ENCODE peak calls at places on chromosome 3, in four cellular contexts. M is GM06990, W is A549, P is heart left ventricle. N is an unnamed sample.

GRCh38 chr3:149612456-149612855 is 45.4 kb downstream of the WWTR1 start:
- DNase-seq in W (no peak), M (no peak), P (no peak), N (no peak)

GRCh38 chr3:16290007-16290826 is 25.2 kb downstream of the OXNAD1 start:
- DNase-seq in W (peak), M (no peak), P (peak), N (peak)

GRCh38 chr3:183359036-183359435 is 69.4 kb downstream of the MCF2L2 start:
- DNase-seq in W (no peak), M (no peak), P (no peak), N (no peak)

GRCh38 chr3:195768414-195768813 is 43.3 kb downstream of the MUC4 start:
- DNase-seq in P (no peak), W (no peak), M (no peak), N (no peak)

GRCh38 chr3:30399394-30400181 is 206.8 kb upstream of the TGFBR2 start:
- DNase-seq in W (no peak), M (no peak), P (no peak), N (no peak)

GRCh38 chr3:13892304-13892703 is 12.4 kb upstream of the WNT7A start:
- DNase-seq in P (no peak), W (no peak), M (no peak), N (no peak)

GRCh38 chr3:40465111-40465407 is 7.9 kb downstream of the RPL14 start:
- DNase-seq in P (no peak), M (no peak), W (no peak), N (no peak)

GRCh38 chr3:37863949-37864822 is 2.5 kb downstream of the CTDSPL start:
- DNase-seq in P (no peak), W (no peak), M (no peak), N (no peak)

GRCh38 chr3:48155122-48155521 is 33.1 kb downstream of the CDC25A start:
- DNase-seq in W (peak), P (no peak), M (no peak), N (no peak)

GRCh38 chr3:194140520-194141414 is 4.8 kb downstream of the HES1 start:
- DNase-seq in P (peak), W (no peak), M (peak), N (peak)

GRCh38 chr3:166634091-166634746 is 745.9 kb downstream of the ZBBX start:
- DNase-seq in P (no peak), W (no peak), M (no peak), N (no peak)

GRCh38 chr3:155805204-155805801 is 775 bp downstream of the C3orf33 start:
- DNase-seq in P (no peak), W (peak), M (no peak), N (no peak)

GRCh38 chr3:50370594-50370993 is 11.3 kb upstream of the TMEM115 start:
- DNase-seq in M (no peak), P (no peak), W (no peak), N (no peak)

GRCh38 chr3:23418026-23418425 is 214.9 kb downstream of the UBE2E2 start:
- DNase-seq in W (no peak), M (no peak), P (no peak), N (no peak)

GRCh38 chr3:94285874-94286273 is 223.0 kb downstream of the NSUN3 start:
- DNase-seq in P (no peak), W (no peak), M (no peak), N (no peak)
- TF ChIP-seq CTCF in P (no peak), W (peak), M (no peak), N (no peak)

GRCh38 chr3:53531749-53532148 is 37.3 kb downstream of the CACNA1D start:
- DNase-seq in P (no peak), W (no peak), M (no peak), N (no peak)
- TF ChIP-seq CTCF in P (no peak), W (no peak), M (no peak), N (peak)

DNA sequence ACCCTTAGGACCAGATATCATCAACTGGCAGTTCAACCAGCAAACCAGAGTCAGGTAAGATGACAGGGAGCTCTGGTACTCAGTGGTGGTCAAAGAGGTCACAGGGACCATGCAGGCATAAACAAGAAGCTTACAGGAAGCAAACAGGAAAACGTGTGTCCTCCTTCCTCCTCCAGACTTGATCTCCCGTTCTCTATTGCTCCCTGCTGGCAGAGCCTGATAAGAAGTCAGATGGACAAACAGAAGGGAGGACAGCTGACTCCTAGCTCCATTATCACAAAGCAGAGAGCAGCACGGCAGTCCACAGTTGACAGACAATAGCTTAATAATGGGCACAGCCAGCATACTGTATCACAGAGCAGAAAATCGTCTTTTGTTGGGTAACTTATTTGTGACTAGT is 156.5 kb upstream of the SLC2A2 start:
- DNase-seq in P (no peak), W (peak), M (no peak), N (no peak)
- TF ChIP-seq CTCF in P (no peak), W (peak), M (no peak), N (no peak)

DNA sequence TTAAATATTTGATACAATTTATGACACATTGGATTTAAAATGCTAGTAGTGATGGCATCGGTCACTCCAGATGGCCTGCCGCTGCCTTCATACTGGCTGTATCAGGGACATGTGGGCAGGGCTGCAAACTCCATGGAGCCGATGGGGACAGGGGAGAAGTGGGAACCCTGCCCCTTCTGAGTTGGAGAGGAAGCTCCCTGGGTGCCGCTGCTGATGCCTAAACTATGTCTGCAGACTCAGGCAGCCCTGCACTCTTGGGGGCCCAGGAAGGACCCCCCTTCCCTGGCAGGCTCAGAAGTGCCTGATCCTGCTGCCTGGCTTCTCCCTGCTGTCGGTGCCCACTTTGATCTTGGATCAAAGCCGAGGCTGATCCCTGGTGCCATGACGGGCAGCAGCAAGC is 1522.1 kb downstream of the OTOL1 start:
- DNase-seq in M (no peak), P (no peak), W (no peak), N (no peak)
- TF ChIP-seq CTCF in M (no peak), P (no peak), W (no peak), N (no peak)

GRCh38 chr3:70064194-70064787 is 64.8 kb downstream of the SAMMSON start:
- DNase-seq in P (no peak), M (no peak), W (peak), N (peak)

GRCh38 chr3:70069557-70069956 is 70.0 kb downstream of the SAMMSON start:
- DNase-seq in W (no peak), P (no peak), M (no peak), N (no peak)

GRCh38 chr3:70061111-70061510 is 61.6 kb downstream of the SAMMSON start:
- DNase-seq in W (no peak), P (no peak), M (no peak), N (no peak)

GRCh38 chr3:70067860-70068479 is 68.4 kb downstream of the SAMMSON start:
- DNase-seq in P (no peak), W (no peak), M (no peak), N (no peak)

GRCh38 chr3:70065666-70066253 is 66.2 kb downstream of the SAMMSON start:
- DNase-seq in P (no peak), M (no peak), W (peak), N (no peak)
- TF ChIP-seq CTCF in P (no peak), M (peak), W (peak), N (peak)

GRCh38 chr3:24498796-24499195 is 4.1 kb upstream of the THRB start:
- DNase-seq in W (no peak), P (no peak), M (no peak), N (no peak)

GRCh38 chr3:24498391-24498790 is 3.7 kb upstream of the THRB start:
- DNase-seq in P (no peak), M (no peak), W (no peak), N (no peak)

GRCh38 chr3:24499991-24500390 is 5.3 kb upstream of the THRB start:
- DNase-seq in M (no peak), P (no peak), W (no peak), N (no peak)

GRCh38 chr3:24496529-24497482 is 2.2 kb upstream of the THRB start:
- DNase-seq in W (peak), M (no peak), P (peak), N (no peak)

DNA sequence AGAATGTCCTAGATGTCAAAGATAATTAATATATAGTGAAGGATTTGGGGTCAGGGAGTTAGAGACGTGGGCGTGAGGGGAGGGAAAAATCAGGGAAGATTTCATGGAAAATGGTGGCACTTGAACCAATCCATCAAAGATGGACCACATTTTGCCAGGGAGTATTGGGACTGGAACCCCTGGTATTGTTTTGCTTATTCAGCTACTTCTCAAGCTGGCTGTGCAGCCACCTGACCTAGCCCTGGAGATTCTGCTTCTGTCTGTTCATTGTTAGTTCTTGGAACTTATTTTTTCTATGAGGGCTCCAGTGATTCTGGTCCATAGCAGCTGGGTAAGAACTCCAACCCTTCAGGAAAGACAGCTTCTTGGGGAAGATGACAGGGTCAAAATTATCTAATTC is 3.3 kb upstream of the THRB start:
- DNase-seq in M (no peak), W (no peak), P (no peak), N (no peak)
- TF ChIP-seq CTCF in M (no peak), W (no peak), P (no peak), N (no peak)

GRCh38 chr3:56001537-56001936 is 466.7 kb downstream of the ERC2 start:
- DNase-seq in P (no peak), W (no peak), M (no peak), N (no peak)

GRCh38 chr3:56001991-56002390 is 466.3 kb downstream of the ERC2 start:
- DNase-seq in W (no peak), P (no peak), M (no peak), N (no peak)

GRCh38 chr3:56005196-56005805 is 463.0 kb downstream of the ERC2 start:
- DNase-seq in P (no peak), M (no peak), W (no peak), N (no peak)
- TF ChIP-seq CTCF in P (no peak), M (no peak), W (no peak), N (no peak)

DNA sequence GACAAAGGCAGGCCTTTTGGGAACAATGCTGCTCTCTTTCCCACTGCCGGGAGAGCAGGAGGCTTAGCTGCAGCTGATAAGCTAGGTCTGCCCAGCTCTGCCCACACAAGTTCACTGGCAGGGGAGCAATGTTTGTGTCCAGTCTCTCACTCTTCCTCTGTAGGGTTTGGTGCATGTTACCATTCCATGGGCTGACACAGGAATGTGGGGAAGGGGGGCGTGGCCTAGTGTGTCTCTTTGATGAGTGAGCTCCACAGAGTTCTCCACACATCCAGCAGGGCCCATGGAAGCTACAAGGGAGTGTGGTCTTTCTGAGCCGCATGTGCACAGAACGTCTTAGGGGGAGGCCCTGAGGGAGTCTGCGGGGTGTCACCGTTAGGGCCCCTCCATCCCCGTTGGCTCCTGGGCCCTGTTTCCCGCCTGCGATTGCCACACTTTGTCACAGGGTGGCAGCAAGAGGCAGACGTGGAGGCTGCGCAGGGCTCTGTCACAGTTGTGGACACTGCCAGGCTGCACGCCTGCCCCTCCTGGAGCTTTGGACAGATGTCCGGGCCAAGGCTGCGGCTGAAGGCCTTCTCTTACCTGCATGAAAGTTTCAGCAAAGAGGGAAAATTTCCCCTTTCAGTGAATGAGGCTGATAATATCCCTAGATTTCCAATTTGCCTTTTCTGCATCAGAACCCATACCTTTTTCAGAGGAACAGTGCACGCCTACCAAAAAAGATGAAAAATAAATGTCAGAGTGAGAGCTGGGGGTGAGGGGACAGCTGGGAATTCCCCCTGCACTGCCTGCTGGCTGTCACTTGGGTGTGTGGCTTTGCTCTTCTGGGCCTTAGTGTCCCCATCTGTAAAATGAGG is 24.3 kb downstream of the CACNA2D3 start:
- DNase-seq in W (peak), M (peak), P (peak), N (peak)
- TF ChIP-seq CTCF in W (peak), M (peak), P (peak), N (peak)

DNA sequence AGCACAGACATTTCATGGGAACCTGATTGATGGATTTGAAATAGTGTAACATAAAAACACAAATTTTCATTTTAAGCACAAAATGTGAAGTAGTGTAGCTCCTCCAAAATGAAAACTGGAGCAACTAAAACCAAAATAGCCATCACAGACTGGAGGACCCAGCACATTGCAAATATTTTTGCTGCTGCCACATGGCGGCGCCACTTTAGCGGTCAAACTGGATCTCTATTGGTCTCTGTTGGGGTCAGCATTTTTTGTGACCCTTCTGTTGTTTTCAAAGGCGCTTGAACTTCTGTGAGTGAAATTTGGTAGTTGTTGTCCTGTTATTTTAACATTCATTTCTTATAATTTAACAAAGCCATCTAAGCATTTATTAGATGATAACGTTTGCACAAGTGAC is 259.9 kb downstream of the IL20RB start:
- DNase-seq in W (no peak), M (no peak), P (no peak), N (no peak)
- TF ChIP-seq CTCF in W (no peak), M (peak), P (no peak), N (peak)

N was measured in GM10248.